ENCODE peak calls at places on chromosomes 1 and 21, in seven cellular contexts. R, I, S, H, K, J and V are unnamed samples.

GRCh38 chr1:170704256-170704655 is 40.3 kb downstream of the PRRX1 start:
- DNase-seq in S (no peak), I (no peak), J (no peak), K (no peak), R (no peak), H (no peak), V (no peak)

GRCh38 chr1:234340528-234340927 is 32.7 kb upstream of the COA6 start:
- DNase-seq in R (no peak), K (no peak), J (no peak), I (no peak), S (no peak), H (no peak), V (no peak)

GRCh38 chr1:64245495-64245894 is 42.1 kb downstream of the UBE2U start:
- DNase-seq in H (no peak), I (no peak), K (no peak), J (no peak), S (no peak), R (no peak), V (no peak)

GRCh38 chr21:45299864-45300785 is 12.4 kb upstream of the POFUT2 start:
- DNase-seq in S (peak; percentile 87), J (no peak), H (peak; percentile 4), K (no peak), I (no peak), R (no peak), V (no peak)

GRCh38 chr1:234774971-234775370 is 165.0 kb upstream of the IRF2BP2 start:
- DNase-seq in I (no peak), H (no peak), J (peak; percentile 15), R (peak; percentile 66), K (no peak), S (no peak), V (no peak)

GRCh38 chr21:20789696-20790095 is 208.5 kb upstream of the NCAM2 start:
- DNase-seq in H (no peak), S (peak; percentile 54), K (no peak), J (no peak), R (no peak), I (no peak), V (no peak)

GRCh38 chr1:22412932-22413727 is 38.5 kb upstream of the ZBTB40 start:
- DNase-seq in J (no peak), S (peak; percentile 44), R (no peak), K (no peak), H (no peak), I (no peak), V (no peak)

GRCh38 chr1:245971711-245972085 is 535.4 kb downstream of the SMYD3 start:
- DNase-seq in S (no peak), K (no peak), H (no peak), R (no peak), J (no peak), I (no peak), V (no peak)

GRCh38 chr1:182495002-182495401 is 45.1 kb downstream of the RGSL1 start:
- DNase-seq in I (no peak), K (no peak), H (no peak), J (no peak), S (no peak), R (no peak), V (no peak)

GRCh38 chr1:15381805-15382204 is 27.9 kb upstream of the EFHD2 start:
- DNase-seq in K (no peak), J (no peak), S (no peak), I (no peak), R (no peak), H (no peak), V (no peak)

GRCh38 chr1:226625832-226626576 is 77.4 kb downstream of the STUM start:
- DNase-seq in S (no peak), K (no peak), J (no peak), H (peak; percentile 9), I (no peak), R (peak; percentile 68), V (no peak)

GRCh38 chr1:5509664-5510452 is 482.4 kb downstream of the NPHP4 start:
- DNase-seq in J (no peak), S (peak; percentile 47), K (peak; percentile 71), I (peak; percentile 34), R (no peak), H (peak; percentile 40), V (peak; percentile 59)

GRCh38 chr1:6014130-6014999 is 22.1 kb upstream of the NPHP4 start:
- DNase-seq in S (no peak), H (peak; percentile 94), I (peak; percentile 72), K (no peak), R (no peak), J (no peak), V (peak; percentile 78)

GRCh38 chr1:58104960-58105359 is 441.6 kb downstream of the OMA1 start:
- DNase-seq in I (no peak), K (no peak), J (no peak), S (no peak), H (no peak), R (no peak), V (no peak)

GRCh38 chr1:16155537-16156410 is at the start of gene EPHA2:
- DNase-seq in J (peak; percentile 94), H (peak; percentile 59), I (peak; percentile 90), S (peak; percentile 92), R (peak; percentile 89), K (peak; percentile 98), V (peak; percentile 66)

GRCh38 chr1:193190096-193190744 is 3.8 kb upstream of the B3GALT2 start:
- DNase-seq in R (no peak), J (no peak), H (no peak), K (no peak), I (no peak), S (peak; percentile 58), V (no peak)
- TF ChIP-seq CTCF in R (no peak), J (no peak), H (no peak), K (peak; percentile 28), I (peak; percentile 44), S (peak; percentile 39), V (peak; percentile 53)

GRCh38 chr1:27574001-27574781 is 29.8 kb downstream of the AHDC1 start:
- DNase-seq in S (no peak), H (peak; percentile 29), I (peak; percentile 43), K (no peak), J (no peak), R (no peak), V (no peak)
- H3K4me3 ChIP-seq in S (peak overlapping the region; percentile 28), H (no peak overlapping the region), I (no peak overlapping the region), K (peak overlapping the region; percentile 43), J (no peak overlapping the region), R (peak overlapping the region; percentile 74), V (peak overlapping the region; percentile 57)

DNA sequence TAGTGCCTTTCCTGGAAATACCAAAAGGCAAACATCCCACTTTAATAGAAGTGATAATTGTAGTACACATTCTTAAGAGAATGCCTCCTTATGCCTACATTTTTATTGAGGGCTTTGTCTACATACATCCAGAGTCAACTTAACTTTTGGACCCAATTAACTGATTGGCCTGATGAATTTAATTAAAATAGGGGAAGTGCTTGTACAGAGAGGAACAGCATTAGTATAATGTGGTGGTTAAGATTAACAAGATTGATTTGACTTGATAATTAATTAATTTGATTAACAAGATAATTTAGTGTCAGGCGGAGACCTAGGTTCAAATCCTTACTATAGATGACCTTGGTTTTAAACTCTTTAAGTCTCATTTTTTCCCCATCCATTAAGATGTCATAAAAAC is 111.4 kb downstream of the NFIA start:
- DNase-seq in H (no peak), K (no peak), J (no peak), S (no peak), R (no peak), I (no peak), V (no peak)
- H3K27ac ChIP-seq in H (no peak overlapping the region), K (no peak overlapping the region), J (no peak overlapping the region), S (no peak overlapping the region), R (peak overlapping the region; percentile 67), I (no peak overlapping the region), V (no peak overlapping the region)

DNA sequence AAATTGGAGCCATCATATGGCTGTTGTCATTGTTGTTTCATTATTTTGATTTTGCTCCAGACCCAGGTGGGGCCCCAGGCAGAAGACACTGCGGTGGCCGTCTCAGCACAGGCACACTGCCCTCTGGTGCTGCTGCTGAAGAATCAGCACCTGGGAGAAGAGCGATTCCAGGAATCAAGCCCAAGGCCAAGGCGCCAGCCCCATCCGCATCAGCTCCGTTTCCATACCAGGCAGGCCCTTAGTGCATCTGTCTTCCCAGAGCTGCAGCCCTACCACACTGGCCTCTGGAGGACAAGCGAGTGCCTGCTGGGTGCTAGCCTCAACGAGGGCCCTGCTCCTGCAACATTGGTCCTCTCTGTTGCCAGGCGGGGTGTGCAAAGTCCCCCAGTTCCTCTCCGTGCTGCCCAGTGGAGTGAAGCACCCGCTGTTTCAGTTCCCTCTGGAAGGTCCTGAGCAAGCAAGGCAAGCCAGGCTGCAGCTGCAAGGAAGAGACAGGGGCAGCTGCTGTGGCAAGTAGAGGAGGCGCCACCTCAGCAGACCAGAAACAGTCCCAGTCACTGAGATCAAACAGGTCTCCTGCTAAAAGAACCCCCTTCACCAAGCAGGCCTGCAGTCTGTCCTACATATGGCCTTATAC is 5.2 kb downstream of the GRIK3 start:
- DNase-seq in I (no peak), J (no peak), K (no peak), H (no peak), R (no peak), S (no peak), V (no peak)
- TF ChIP-seq CTCF in I (no peak), J (no peak), K (peak; percentile 30), H (no peak), R (no peak), S (no peak), V (no peak)

GRCh38 chr1:116908821-116909510 is 750 bp upstream of the PTGFRN start:
- DNase-seq in J (no peak), R (peak; percentile 56), I (no peak), S (no peak), K (peak; percentile 22), H (no peak), V (no peak)
- H3K4me3 ChIP-seq in J (peak overlapping the region; percentile 76), R (peak overlapping the region; percentile 90), I (peak overlapping the region; percentile 79), S (peak overlapping the region; percentile 79), K (peak overlapping the region; percentile 84), H (peak overlapping the region; percentile 55), V (peak overlapping the region; percentile 75)

GRCh38 chr1:19411612-19412011 is 73.7 kb downstream of the CAPZB start:
- DNase-seq in H (no peak), J (no peak), K (no peak), I (no peak), R (no peak), S (no peak), V (no peak)
- H3K27ac ChIP-seq in H (no peak overlapping the region), J (no peak overlapping the region), K (no peak overlapping the region), I (no peak overlapping the region), R (peak overlapping the region; percentile 88), S (no peak overlapping the region), V (no peak overlapping the region)

GRCh38 chr1:115089443-115090340 is at the start of gene TSPAN2:
- DNase-seq in S (peak; percentile 43), R (peak; percentile 95), I (peak; percentile 81), J (peak; percentile 89), H (no peak), K (peak; percentile 92), V (no peak)
- TF ChIP-seq CTCF in S (peak; percentile 35), R (peak; percentile 14), I (peak; percentile 39), J (no peak), H (peak; percentile 14), K (peak; percentile 48), V (no peak)

GRCh38 chr1:46467183-46467504 is 22.5 kb upstream of the DMBX1 start:
- DNase-seq in K (peak; percentile 44), S (no peak), J (no peak), R (no peak), H (no peak), I (no peak), V (no peak)
- H3K4me3 ChIP-seq in K (no peak overlapping the region), S (peak overlapping the region; percentile 50), J (no peak overlapping the region), R (peak overlapping the region; percentile 84), H (peak overlapping the region; percentile 72), I (peak overlapping the region; percentile 57), V (peak overlapping the region; percentile 78)

GRCh38 chr1:67459068-67459467 is 28.9 kb upstream of the SERBP1 start:
- DNase-seq in I (no peak), K (peak; percentile 29), R (no peak), S (no peak), H (no peak), J (no peak), V (no peak)
- H3K27ac ChIP-seq in I (no peak overlapping the region), K (no peak overlapping the region), R (no peak overlapping the region), S (no peak overlapping the region), H (no peak overlapping the region), J (no peak overlapping the region), V (no peak overlapping the region)